ENCODE peak calls at places on chromosome 21, in ten cellular contexts. J is heart left ventricle; G is Peyer's patch; A is CD8-positive, alpha-beta T cell; F is endodermal cell; N is hepatocyte; I is A549; D is spleen; O is cardiac muscle cell; Q is body of pancreas. X is an unnamed sample.

GRCh38 chr21:36079010-36079649 is 9.3 kb downstream of the CBR1 start:
- DNase-seq in J (no peak), G (peak; percentile 76), A (no peak), F (no peak), N (no peak), I (no peak), D (no peak), O (no peak), Q (no peak), X (no peak)

GRCh38 chr21:17045214-17045835 is 467.5 kb upstream of the CXADR start:
- DNase-seq in J (no peak), G (no peak), A (no peak), F (no peak), N (peak; percentile 11), I (peak; percentile 7), D (no peak), O (peak; percentile 49), Q (no peak), X (no peak)

GRCh38 chr21:46178961-46179360 is 5.3 kb downstream of the SPATC1L start:
- DNase-seq in J (no peak), G (peak; percentile 11), A (no peak), F (no peak), N (no peak), I (no peak), D (no peak), O (no peak), Q (no peak), X (no peak)

GRCh38 chr21:36654341-36654740 is 44.6 kb upstream of the SIM2 start:
- DNase-seq in J (no peak), G (no peak), A (no peak), F (no peak), N (no peak), I (no peak), D (no peak), O (no peak), Q (no peak), X (no peak)

GRCh38 chr21:30592140-30592539 is at the start of gene KRTAP6-3:
- DNase-seq in J (no peak), G (no peak), A (peak; percentile 10), F (no peak), N (no peak), I (no peak), D (no peak), O (no peak), Q (no peak), X (no peak)

GRCh38 chr21:45877821-45878469 is 103.6 kb upstream of the COL6A1 start:
- DNase-seq in J (peak; percentile 21), G (no peak), A (no peak), F (no peak), N (no peak), I (no peak), D (peak; percentile 64), O (peak; percentile 28), Q (no peak), X (no peak)

GRCh38 chr21:26550357-26550756 is 22.7 kb downstream of the CYYR1 start:
- DNase-seq in J (no peak), G (no peak), A (no peak), F (no peak), N (no peak), I (no peak), D (no peak), O (peak; percentile 6), Q (no peak), X (no peak)

GRCh38 chr21:28543975-28544374 is 448.7 kb downstream of the LTN1 start:
- DNase-seq in J (no peak), G (no peak), A (no peak), F (no peak), N (no peak), I (no peak), D (no peak), O (no peak), Q (no peak), X (no peak)

DNA sequence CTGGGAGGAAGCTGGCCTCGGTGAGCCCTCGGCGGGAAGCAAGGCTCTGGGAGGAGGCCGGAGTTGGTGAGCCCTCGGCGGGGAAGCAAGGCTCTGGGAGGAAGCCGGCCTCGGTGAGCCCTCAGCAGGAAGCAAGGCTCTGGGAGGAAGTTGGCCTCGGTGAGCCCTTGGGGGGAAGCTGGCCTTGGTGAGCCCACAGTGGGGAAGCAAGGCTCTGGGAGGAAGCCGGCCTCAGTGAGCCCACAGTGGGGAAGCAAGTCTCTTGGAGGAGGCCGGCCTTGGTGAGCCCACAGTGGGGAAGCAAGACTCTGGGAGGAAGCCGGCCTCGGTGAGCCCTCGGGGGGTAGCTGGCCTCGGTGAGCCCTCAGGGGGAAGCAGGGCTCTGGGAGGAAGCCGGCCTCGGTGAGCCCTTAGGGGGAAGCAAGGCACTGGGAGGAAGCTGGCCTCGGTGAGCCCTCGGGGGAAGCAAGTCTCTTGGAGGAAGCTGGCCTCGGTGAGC is 36.0 kb downstream of the KRTAP10-1 start:
- DNase-seq in J (peak; percentile 50), G (no peak), A (no peak), F (no peak), N (no peak), I (no peak), D (peak; percentile 74), O (no peak), Q (no peak), X (no peak)
- H3K4me1 ChIP-seq in J (no peaks in the 10 kb centered on the region), G (no peaks in the 10 kb centered on the region), A (peaks cover 9% of the 10 kb centered on the region), F (no peaks in the 10 kb centered on the region), N (peaks cover 5% of the 10 kb centered on the region), I (no peaks in the 10 kb centered on the region), D (no peaks in the 10 kb centered on the region), O (peaks cover 13% of the 10 kb centered on the region), Q (no peaks in the 10 kb centered on the region), X (no peaks in the 10 kb centered on the region)

GRCh38 chr21:15732996-15733329 is 3.2 kb downstream of the USP25 start:
- DNase-seq in J (no peak), G (no peak), A (no peak), F (no peak), N (no peak), I (no peak), D (no peak), O (no peak), Q (no peak), X (no peak)

GRCh38 chr21:15730484-15731242 is 881 bp downstream of the USP25 start:
- DNase-seq in J (no peak), G (no peak), A (peak; percentile 26), F (no peak), N (peak; percentile 12), I (no peak), D (no peak), O (no peak), Q (peak; percentile 34), X (no peak)

GRCh38 chr21:15731243-15731613 is 1.4 kb downstream of the USP25 start:
- DNase-seq in J (no peak), G (no peak), A (no peak), F (no peak), N (no peak), I (no peak), D (no peak), O (no peak), Q (no peak), X (no peak)

GRCh38 chr21:15732290-15732995 is 2.7 kb downstream of the USP25 start:
- DNase-seq in J (no peak), G (no peak), A (peak; percentile 24), F (no peak), N (peak; percentile 46), I (peak; percentile 53), D (no peak), O (peak; percentile 55), Q (peak; percentile 18), X (no peak)

DNA sequence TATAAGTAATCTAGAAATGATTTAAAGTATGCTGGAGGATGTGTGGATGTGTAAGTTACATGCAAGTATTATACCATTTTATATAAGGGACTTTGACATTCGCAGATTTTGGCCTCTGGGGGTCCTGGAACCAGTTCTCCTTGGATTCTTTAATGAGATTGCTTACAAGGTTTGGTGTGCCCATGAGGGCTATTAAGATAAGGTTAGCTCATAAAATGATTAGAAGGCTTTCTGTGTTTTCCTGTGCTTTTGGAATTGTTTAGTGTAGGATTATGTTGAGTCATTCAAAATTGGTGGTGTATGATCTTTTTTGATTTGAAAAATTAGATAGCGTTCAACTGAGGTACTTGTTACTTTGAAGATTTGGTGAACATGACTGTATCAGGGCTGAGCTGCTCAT is 5.6 kb downstream of the USP25 start:
- DNase-seq in J (no peak), G (no peak), A (no peak), F (no peak), N (no peak), I (no peak), D (no peak), O (no peak), Q (no peak), X (no peak)
- H3K4me1 ChIP-seq in J (peaks cover 54% of the 10 kb centered on the region), G (no peaks in the 10 kb centered on the region), A (peaks cover 72% of the 10 kb centered on the region), F (peaks cover 3% of the 10 kb centered on the region), N (peaks cover 26% of the 10 kb centered on the region), I (peaks cover 68% of the 10 kb centered on the region), D (peaks cover 82% of the 10 kb centered on the region), O (peaks cover 21% of the 10 kb centered on the region), Q (peaks cover 45% of the 10 kb centered on the region), X (peaks cover 38% of the 10 kb centered on the region)

GRCh38 chr21:35020446-35020845 is 28.7 kb downstream of the RUNX1 start:
- DNase-seq in J (no peak), G (peak; percentile 63), A (peak; percentile 48), F (peak; percentile 9), N (no peak), I (no peak), D (peak; percentile 85), O (no peak), Q (no peak), X (no peak)

GRCh38 chr21:35017256-35017655 is 31.8 kb downstream of the RUNX1 start:
- DNase-seq in J (no peak), G (no peak), A (no peak), F (no peak), N (no peak), I (no peak), D (no peak), O (no peak), Q (no peak), X (no peak)

GRCh38 chr21:35021546-35021945 is 27.6 kb downstream of the RUNX1 start:
- DNase-seq in J (no peak), G (no peak), A (no peak), F (peak; percentile 30), N (no peak), I (no peak), D (no peak), O (no peak), Q (no peak), X (no peak)

GRCh38 chr21:35020902-35021301 is 28.2 kb downstream of the RUNX1 start:
- DNase-seq in J (no peak), G (no peak), A (no peak), F (peak; percentile 2), N (no peak), I (no peak), D (no peak), O (no peak), Q (no peak), X (no peak)

DNA sequence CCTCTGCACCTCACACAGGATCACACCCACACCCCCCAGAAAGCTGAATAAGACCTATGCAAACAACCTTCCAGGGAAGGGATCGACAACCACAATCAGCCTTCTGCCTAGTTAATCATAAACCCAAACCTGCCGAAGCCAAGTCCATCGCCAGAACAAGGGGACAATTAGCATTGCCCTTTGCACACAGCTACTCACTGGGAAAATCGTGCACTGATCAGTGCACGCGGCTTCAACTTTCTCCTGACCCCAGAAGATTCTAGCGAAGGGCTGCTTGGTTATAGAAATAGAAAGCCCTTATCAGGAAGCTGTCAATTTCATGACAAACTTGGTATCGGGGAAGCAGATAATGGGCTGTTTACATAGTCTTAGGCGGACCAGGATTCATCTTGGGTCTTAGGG is 29.5 kb downstream of the RUNX1 start:
- DNase-seq in J (no peak), G (peak; percentile 81), A (no peak), F (peak; percentile 57), N (peak; percentile 80), I (peak; percentile 37), D (no peak), O (no peak), Q (peak; percentile 73), X (peak; percentile 42)
- H3K4me1 ChIP-seq in J (no peaks in the 10 kb centered on the region), G (no peaks in the 10 kb centered on the region), A (peaks cover 71% of the 10 kb centered on the region), F (peaks cover 4% of the 10 kb centered on the region), N (peaks cover 18% of the 10 kb centered on the region), I (peaks cover 23% of the 10 kb centered on the region), D (peaks cover 19% of the 10 kb centered on the region), O (peaks cover 6% of the 10 kb centered on the region), Q (peaks cover 15% of the 10 kb centered on the region), X (no peaks in the 10 kb centered on the region)

GRCh38 chr21:41366522-41367151 is 4.8 kb downstream of the MX2 start:
- DNase-seq in J (peak; percentile 67), G (peak; percentile 93), A (no peak), F (peak; percentile 42), N (peak; percentile 93), I (peak; percentile 74), D (peak; percentile 88), O (peak; percentile 94), Q (peak; percentile 62), X (no peak)
- H3K4me1 ChIP-seq in J (peaks cover 31% of the 10 kb centered on the region), G (peaks cover 13% of the 10 kb centered on the region), A (peaks cover 44% of the 10 kb centered on the region), F (no peaks in the 10 kb centered on the region), N (peaks cover 24% of the 10 kb centered on the region), I (peaks cover 12% of the 10 kb centered on the region), D (peaks cover 81% of the 10 kb centered on the region), O (no peaks in the 10 kb centered on the region), Q (peaks cover 20% of the 10 kb centered on the region), X (peaks cover 9% of the 10 kb centered on the region)

X was measured in upper lobe of left lung.